ENCODE peak calls at places on chromosome 19, in nine cellular contexts. L is SK-N-SH, G is heart right ventricle, C is AG04450, K is thoracic aorta, F is AG10803, V is small intestine, R is stomach, E is Karpas-422. T is an unnamed sample.

GRCh38 chr19:53333071-53333465 is 481 bp upstream of the ZNF845 start:
- DNase-seq in L (peak; percentile 61), R (peak; percentile 42), V (no peak), C (peak; percentile 4), G (peak; percentile 27), K (peak; percentile 15), E (no peak), F (peak; percentile 44), T (no peak)

GRCh38 chr19:16508546-16508945 is 12.4 kb downstream of the C19orf44 start:
- DNase-seq in L (no peak), E (no peak), R (no peak), F (no peak), V (no peak), C (no peak), G (no peak), K (no peak), T (no peak)

GRCh38 chr19:18488403-18488723 is 33.5 kb downstream of the ELL start:
- DNase-seq in L (peak; percentile 62), R (no peak), E (no peak), K (no peak), C (no peak), V (no peak), F (peak; percentile 52), G (no peak), T (no peak)

GRCh38 chr19:55355213-55355821 is 798 bp upstream of the COX6B2 start:
- DNase-seq in C (no peak), K (no peak), F (no peak), R (no peak), G (no peak), E (no peak), L (peak; percentile 72), V (no peak), T (no peak)

GRCh38 chr19:42965204-42965603 is 28.2 kb upstream of the PSG7 start:
- DNase-seq in K (no peak), R (no peak), E (no peak), F (peak; percentile 69), G (no peak), V (no peak), L (peak; percentile 0), C (peak; percentile 30), T (no peak)

GRCh38 chr19:13441810-13442512 is 64.3 kb downstream of the CACNA1A start:
- DNase-seq in G (peak; percentile 16), F (peak; percentile 42), K (no peak), E (peak; percentile 71), V (peak; percentile 8), L (no peak), C (peak; percentile 11), R (no peak), T (peak; percentile 26)

GRCh38 chr19:15641901-15642491 is 1.3 kb downstream of the CYP4F3 start:
- DNase-seq in R (no peak), K (no peak), V (peak; percentile 34), L (no peak), G (no peak), C (no peak), E (no peak), F (no peak), T (no peak)

GRCh38 chr19:24140099-24140498 is 53.1 kb downstream of the ZNF254 start:
- DNase-seq in E (no peak), G (no peak), K (no peak), C (peak; percentile 83), V (no peak), F (peak; percentile 71), L (no peak), R (no peak), T (no peak)

GRCh38 chr19:18253716-18254115 is 20.5 kb downstream of the IQCN start:
- DNase-seq in R (peak; percentile 49), V (peak; percentile 93), G (no peak), E (peak; percentile 65), K (no peak), L (no peak), C (no peak), F (no peak), T (no peak)

GRCh38 chr19:45955905-45956608 is 17.6 kb downstream of the NOVA2 start:
- DNase-seq in E (no peak), L (peak; percentile 56), C (no peak), K (no peak), G (peak; percentile 90), F (no peak), V (no peak), R (no peak), T (no peak)

GRCh38 chr19:37227996-37228395 is 10.0 kb downstream of the ZNF383 start:
- DNase-seq in E (peak; percentile 68), L (peak; percentile 31), K (no peak), F (no peak), V (no peak), C (no peak), G (no peak), R (no peak), T (no peak)

GRCh38 chr19:56476671-56477428 is at the start of gene ZNF667:
- DNase-seq in K (peak; percentile 2), V (no peak), F (peak; percentile 67), L (peak; percentile 28), C (no peak), R (no peak), G (peak; percentile 13), E (no peak), T (no peak)

GRCh38 chr19:18718846-18719458 is 35.5 kb downstream of the CRTC1 start:
- DNase-seq in R (no peak), K (no peak), V (no peak), F (no peak), C (no peak), G (no peak), L (no peak), E (no peak), T (no peak)

DNA sequence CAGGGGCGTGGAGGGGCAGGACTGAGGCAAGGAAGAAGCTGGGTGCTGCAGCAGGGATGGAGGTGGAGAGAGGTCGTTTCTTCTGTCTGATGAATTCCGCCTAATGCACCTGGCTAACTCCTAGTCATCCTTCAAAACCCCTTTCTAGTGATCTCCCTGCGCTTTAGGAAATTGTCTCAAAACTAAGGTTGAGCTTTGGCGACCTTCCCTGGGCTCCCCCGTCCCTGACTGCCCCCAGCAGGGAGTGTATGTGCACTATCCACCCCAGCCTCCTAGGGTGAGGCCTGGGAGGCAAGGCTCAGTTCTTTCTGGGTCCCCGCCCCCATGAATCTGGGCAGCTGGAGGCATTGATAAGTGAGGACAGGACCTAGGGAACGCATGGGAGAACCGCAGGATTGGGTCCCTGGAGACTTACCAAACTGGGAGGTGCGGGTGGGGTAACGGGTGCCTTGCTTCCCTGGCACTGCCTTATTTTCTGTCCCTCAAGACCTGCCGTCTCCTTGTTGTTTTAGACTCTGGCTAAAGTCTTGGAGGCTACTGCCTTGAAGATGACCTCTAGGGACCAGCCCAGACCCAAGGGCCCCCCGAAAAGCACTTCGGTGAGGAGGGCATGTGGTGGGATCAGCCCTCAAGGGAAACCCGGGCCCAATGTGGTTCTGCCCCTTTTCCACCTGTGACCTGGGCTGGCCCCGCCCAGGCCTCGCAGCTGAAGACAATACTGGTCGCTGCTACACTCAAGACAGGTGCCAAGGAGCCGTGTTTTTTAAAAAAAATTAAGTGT is 512 bp downstream of the TLE6 start:
- DNase-seq in L (no peak), K (no peak), R (no peak), G (no peak), E (no peak), F (no peak), V (no peak), C (no peak), T (no peak)
- H3K4me3 ChIP-seq in L (no peak overlapping the region), K (peak overlapping the region; percentile 69), R (peak overlapping the region; percentile 47), G (peak overlapping the region; percentile 58), E (peak overlapping the region; percentile 56), F (peak overlapping the region; percentile 17), V (no peak overlapping the region), C (peak overlapping the region; percentile 32), T (peak overlapping the region; percentile 90)

GRCh38 chr19:8340341-8341096 is 2.5 kb downstream of the KANK3 start:
- DNase-seq in L (peak; percentile 65), G (peak; percentile 90), E (no peak), R (peak; percentile 37), C (no peak), F (no peak), V (no peak), K (no peak), T (no peak)

GRCh38 chr19:8342684-8343482 is at the start of gene KANK3:
- DNase-seq in C (peak; percentile 73), L (peak; percentile 99), F (peak; percentile 93), K (peak; percentile 60), V (peak; percentile 96), R (peak; percentile 98), E (peak; percentile 98), G (peak; percentile 98), T (peak; percentile 81)

GRCh38 chr19:8342316-8342683 is 762 bp downstream of the KANK3 start:
- DNase-seq in C (no peak), L (no peak), E (no peak), K (no peak), G (no peak), R (no peak), V (no peak), F (no peak), T (no peak)

GRCh38 chr19:8338835-8339234 is 4.2 kb downstream of the KANK3 start:
- DNase-seq in V (no peak), F (no peak), C (no peak), L (no peak), K (no peak), E (no peak), R (no peak), G (no peak), T (no peak)

DNA sequence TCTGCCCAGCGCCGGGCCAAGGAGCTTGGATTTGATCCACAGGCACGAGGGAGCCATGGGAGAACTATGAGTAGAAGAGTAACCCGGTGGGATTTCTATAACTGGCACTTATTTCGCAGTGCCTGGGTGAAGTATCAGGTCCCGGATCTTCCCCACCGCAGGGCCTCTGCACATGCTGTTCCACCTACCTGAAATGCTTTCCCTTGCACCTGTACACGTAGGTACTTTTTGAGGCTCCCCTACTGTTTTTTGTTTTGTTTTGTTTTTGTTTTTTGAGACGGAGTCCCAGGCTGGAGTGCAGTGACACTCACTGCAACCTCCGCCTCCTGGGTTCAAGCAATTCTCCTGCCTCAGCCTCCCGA is 402 bp upstream of the KANK3 start:
- DNase-seq in K (no peak), C (no peak), E (no peak), F (no peak), G (no peak), V (no peak), L (no peak), R (no peak), T (no peak)
- H3K4me3 ChIP-seq in K (peak overlapping the region; percentile 69), C (peak overlapping the region; percentile 31), E (no peak overlapping the region), F (no peak overlapping the region), G (peak overlapping the region; percentile 72), V (peak overlapping the region; percentile 46), L (no peak overlapping the region), R (peak overlapping the region; percentile 50), T (peak overlapping the region; percentile 85)

GRCh38 chr19:640156-640548 is 473 bp downstream of the FGF22 start:
- DNase-seq in R (no peak), F (no peak), G (no peak), K (no peak), E (no peak), L (no peak), C (no peak), V (no peak), T (no peak)
- H3K4me3 ChIP-seq in R (peak overlapping the region; percentile 46), F (no peak overlapping the region), G (peak overlapping the region; percentile 48), K (peak overlapping the region; percentile 80), E (no peak overlapping the region), L (peak overlapping the region; percentile 46), C (peak overlapping the region; percentile 48), V (peak overlapping the region; percentile 52), T (peak overlapping the region; percentile 69)

DNA sequence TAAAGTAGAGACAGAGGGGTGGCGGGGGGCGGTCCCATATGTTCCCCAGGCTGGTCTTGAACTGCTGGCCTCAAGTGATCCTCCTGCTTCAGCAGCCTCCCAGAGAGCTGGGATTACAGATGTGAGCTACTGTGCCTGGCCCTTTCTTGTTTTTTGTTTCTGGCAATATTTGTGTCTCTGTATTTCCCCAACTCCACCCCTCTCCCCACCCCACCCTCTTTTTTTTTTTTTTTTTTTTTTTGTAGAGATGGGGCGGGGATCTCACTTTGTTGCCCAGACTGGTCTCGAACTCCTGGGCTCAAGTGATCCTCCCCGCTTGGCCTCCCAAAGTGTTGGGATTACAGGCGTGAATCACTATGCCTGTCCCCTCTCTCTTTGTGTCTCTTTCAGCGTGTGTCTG is 632 bp upstream of the CAPN12 start:
- DNase-seq in V (no peak), E (no peak), R (no peak), L (no peak), F (no peak), K (no peak), G (no peak), C (no peak), T (no peak)
- H3K4me3 ChIP-seq in V (no peak overlapping the region), E (no peak overlapping the region), R (no peak overlapping the region), L (no peak overlapping the region), F (no peak overlapping the region), K (no peak overlapping the region), G (no peak overlapping the region), C (no peak overlapping the region), T (no peak overlapping the region)